ENCODE peak calls at places on chromosome 11, in eight cellular contexts. One of them, this sample, is unnamed.

GRCh38 chr11:61834278-61835004 is 6.3 kb downstream of the FADS2 start:
- DNase-seq in effector CD4-positive, alpha-beta T cell: peak; percentile 49
- DNase-seq in stimulated activated CD4-positive, alpha-beta T cell treated with anti-CD3 and anti-CD28 coated beads, Interleukin-2, amount 100 ng/mL, for 24 hours: peak; percentile 21
- DNase-seq in activated CD4-positive, alpha-beta T cell treated with anti-CD3 and anti-CD28 coated beads, Interleukin-2, amount 10 ng/mL, durations not matched to agents 7 days and 5 days: peak; percentile 82
- DNase-seq in mucosa of gallbladder: peak; percentile 34
- DNase-seq in NCI-H1092: peak; percentile 72
- DNase-seq in thoracic aorta: no peak
- DNase-seq in GM12891: peak; percentile 80
- DNase-seq in this sample: peak; percentile 57

GRCh38 chr11:100592619-100593309 is 94.3 kb upstream of the ARHGAP42 start:
- DNase-seq in effector CD4-positive, alpha-beta T cell: no peak
- DNase-seq in stimulated activated CD4-positive, alpha-beta T cell treated with anti-CD3 and anti-CD28 coated beads, Interleukin-2, amount 100 ng/mL, for 24 hours: no peak
- DNase-seq in activated CD4-positive, alpha-beta T cell treated with anti-CD3 and anti-CD28 coated beads, Interleukin-2, amount 10 ng/mL, durations not matched to agents 7 days and 5 days: no peak
- DNase-seq in mucosa of gallbladder: no peak
- DNase-seq in NCI-H1092: no peak
- DNase-seq in thoracic aorta: no peak
- DNase-seq in GM12891: no peak
- DNase-seq in this sample: no peak

GRCh38 chr11:99069831-99070444 is 49.2 kb downstream of the CNTN5 start:
- DNase-seq in effector CD4-positive, alpha-beta T cell: no peak
- DNase-seq in stimulated activated CD4-positive, alpha-beta T cell treated with anti-CD3 and anti-CD28 coated beads, Interleukin-2, amount 100 ng/mL, for 24 hours: no peak
- DNase-seq in activated CD4-positive, alpha-beta T cell treated with anti-CD3 and anti-CD28 coated beads, Interleukin-2, amount 10 ng/mL, durations not matched to agents 7 days and 5 days: peak; percentile 6
- DNase-seq in mucosa of gallbladder: peak; percentile 10
- DNase-seq in NCI-H1092: peak; percentile 15
- DNase-seq in thoracic aorta: no peak
- DNase-seq in GM12891: no peak
- DNase-seq in this sample: peak; percentile 34

GRCh38 chr11:128453444-128454336 is 133.7 kb downstream of the ETS1 start:
- DNase-seq in effector CD4-positive, alpha-beta T cell: no peak
- DNase-seq in stimulated activated CD4-positive, alpha-beta T cell treated with anti-CD3 and anti-CD28 coated beads, Interleukin-2, amount 100 ng/mL, for 24 hours: no peak
- DNase-seq in activated CD4-positive, alpha-beta T cell treated with anti-CD3 and anti-CD28 coated beads, Interleukin-2, amount 10 ng/mL, durations not matched to agents 7 days and 5 days: no peak
- DNase-seq in mucosa of gallbladder: peak; percentile 75
- DNase-seq in NCI-H1092: no peak
- DNase-seq in thoracic aorta: peak; percentile 55
- DNase-seq in GM12891: no peak
- DNase-seq in this sample: peak; percentile 83

GRCh38 chr11:111539426-111540113 is 950 bp upstream of the LAYN start:
- DNase-seq in effector CD4-positive, alpha-beta T cell: no peak
- DNase-seq in stimulated activated CD4-positive, alpha-beta T cell treated with anti-CD3 and anti-CD28 coated beads, Interleukin-2, amount 100 ng/mL, for 24 hours: no peak
- DNase-seq in activated CD4-positive, alpha-beta T cell treated with anti-CD3 and anti-CD28 coated beads, Interleukin-2, amount 10 ng/mL, durations not matched to agents 7 days and 5 days: no peak
- DNase-seq in mucosa of gallbladder: peak; percentile 31
- DNase-seq in NCI-H1092: no peak
- DNase-seq in thoracic aorta: no peak
- DNase-seq in GM12891: no peak
- DNase-seq in this sample: no peak

GRCh38 chr11:130381317-130381716 is 47.1 kb downstream of the ADAMTS8 start:
- DNase-seq in effector CD4-positive, alpha-beta T cell: no peak
- DNase-seq in stimulated activated CD4-positive, alpha-beta T cell treated with anti-CD3 and anti-CD28 coated beads, Interleukin-2, amount 100 ng/mL, for 24 hours: no peak
- DNase-seq in activated CD4-positive, alpha-beta T cell treated with anti-CD3 and anti-CD28 coated beads, Interleukin-2, amount 10 ng/mL, durations not matched to agents 7 days and 5 days: no peak
- DNase-seq in mucosa of gallbladder: no peak
- DNase-seq in NCI-H1092: no peak
- DNase-seq in thoracic aorta: no peak
- DNase-seq in GM12891: no peak
- DNase-seq in this sample: peak; percentile 21

GRCh38 chr11:119832536-119832935 is 103.5 kb upstream of the NECTIN1 start:
- DNase-seq in effector CD4-positive, alpha-beta T cell: no peak
- DNase-seq in stimulated activated CD4-positive, alpha-beta T cell treated with anti-CD3 and anti-CD28 coated beads, Interleukin-2, amount 100 ng/mL, for 24 hours: no peak
- DNase-seq in activated CD4-positive, alpha-beta T cell treated with anti-CD3 and anti-CD28 coated beads, Interleukin-2, amount 10 ng/mL, durations not matched to agents 7 days and 5 days: no peak
- DNase-seq in mucosa of gallbladder: peak; percentile 60
- DNase-seq in NCI-H1092: peak; percentile 82
- DNase-seq in thoracic aorta: no peak
- DNase-seq in GM12891: no peak
- DNase-seq in this sample: peak; percentile 40

GRCh38 chr11:45748801-45749200 is 56.1 kb upstream of the SLC35C1 start:
- DNase-seq in effector CD4-positive, alpha-beta T cell: no peak
- DNase-seq in stimulated activated CD4-positive, alpha-beta T cell treated with anti-CD3 and anti-CD28 coated beads, Interleukin-2, amount 100 ng/mL, for 24 hours: no peak
- DNase-seq in activated CD4-positive, alpha-beta T cell treated with anti-CD3 and anti-CD28 coated beads, Interleukin-2, amount 10 ng/mL, durations not matched to agents 7 days and 5 days: no peak
- DNase-seq in mucosa of gallbladder: no peak
- DNase-seq in NCI-H1092: no peak
- DNase-seq in thoracic aorta: no peak
- DNase-seq in GM12891: no peak
- DNase-seq in this sample: peak; percentile 24

GRCh38 chr11:44652901-44653644 is 73.7 kb upstream of the TSPAN18 start:
- DNase-seq in effector CD4-positive, alpha-beta T cell: no peak
- DNase-seq in stimulated activated CD4-positive, alpha-beta T cell treated with anti-CD3 and anti-CD28 coated beads, Interleukin-2, amount 100 ng/mL, for 24 hours: no peak
- DNase-seq in activated CD4-positive, alpha-beta T cell treated with anti-CD3 and anti-CD28 coated beads, Interleukin-2, amount 10 ng/mL, durations not matched to agents 7 days and 5 days: no peak
- DNase-seq in mucosa of gallbladder: no peak
- DNase-seq in NCI-H1092: no peak
- DNase-seq in thoracic aorta: no peak
- DNase-seq in GM12891: no peak
- DNase-seq in this sample: no peak

GRCh38 chr11:57640068-57640800 is 9.5 kb downstream of the YPEL4 start:
- DNase-seq in effector CD4-positive, alpha-beta T cell: no peak
- DNase-seq in stimulated activated CD4-positive, alpha-beta T cell treated with anti-CD3 and anti-CD28 coated beads, Interleukin-2, amount 100 ng/mL, for 24 hours: no peak
- DNase-seq in activated CD4-positive, alpha-beta T cell treated with anti-CD3 and anti-CD28 coated beads, Interleukin-2, amount 10 ng/mL, durations not matched to agents 7 days and 5 days: no peak
- DNase-seq in mucosa of gallbladder: no peak
- DNase-seq in NCI-H1092: no peak
- DNase-seq in thoracic aorta: no peak
- DNase-seq in GM12891: no peak
- DNase-seq in this sample: no peak

GRCh38 chr11:74388678-74389327 is 9.4 kb downstream of the PGM2L1 start:
- DNase-seq in effector CD4-positive, alpha-beta T cell: peak; percentile 71
- DNase-seq in stimulated activated CD4-positive, alpha-beta T cell treated with anti-CD3 and anti-CD28 coated beads, Interleukin-2, amount 100 ng/mL, for 24 hours: peak; percentile 80
- DNase-seq in activated CD4-positive, alpha-beta T cell treated with anti-CD3 and anti-CD28 coated beads, Interleukin-2, amount 10 ng/mL, durations not matched to agents 7 days and 5 days: peak; percentile 80
- DNase-seq in mucosa of gallbladder: peak; percentile 82
- DNase-seq in NCI-H1092: peak; percentile 35
- DNase-seq in thoracic aorta: peak; percentile 19
- DNase-seq in GM12891: no peak
- DNase-seq in this sample: peak; percentile 54

GRCh38 chr11:44671234-44671633 is 55.5 kb upstream of the TSPAN18 start:
- DNase-seq in effector CD4-positive, alpha-beta T cell: no peak
- DNase-seq in stimulated activated CD4-positive, alpha-beta T cell treated with anti-CD3 and anti-CD28 coated beads, Interleukin-2, amount 100 ng/mL, for 24 hours: no peak
- DNase-seq in activated CD4-positive, alpha-beta T cell treated with anti-CD3 and anti-CD28 coated beads, Interleukin-2, amount 10 ng/mL, durations not matched to agents 7 days and 5 days: no peak
- DNase-seq in mucosa of gallbladder: no peak
- DNase-seq in NCI-H1092: no peak
- DNase-seq in thoracic aorta: no peak
- DNase-seq in GM12891: no peak
- DNase-seq in this sample: no peak

GRCh38 chr11:70371241-70371640 is 27.1 kb upstream of the CTTN start:
- DNase-seq in effector CD4-positive, alpha-beta T cell: no peak
- DNase-seq in stimulated activated CD4-positive, alpha-beta T cell treated with anti-CD3 and anti-CD28 coated beads, Interleukin-2, amount 100 ng/mL, for 24 hours: no peak
- DNase-seq in activated CD4-positive, alpha-beta T cell treated with anti-CD3 and anti-CD28 coated beads, Interleukin-2, amount 10 ng/mL, durations not matched to agents 7 days and 5 days: no peak
- DNase-seq in mucosa of gallbladder: no peak
- DNase-seq in NCI-H1092: no peak
- DNase-seq in thoracic aorta: no peak
- DNase-seq in GM12891: no peak
- DNase-seq in this sample: no peak

GRCh38 chr11:115848614-115849013 is 344.4 kb upstream of the CADM1 start:
- DNase-seq in effector CD4-positive, alpha-beta T cell: no peak
- DNase-seq in stimulated activated CD4-positive, alpha-beta T cell treated with anti-CD3 and anti-CD28 coated beads, Interleukin-2, amount 100 ng/mL, for 24 hours: no peak
- DNase-seq in activated CD4-positive, alpha-beta T cell treated with anti-CD3 and anti-CD28 coated beads, Interleukin-2, amount 10 ng/mL, durations not matched to agents 7 days and 5 days: no peak
- DNase-seq in mucosa of gallbladder: no peak
- DNase-seq in NCI-H1092: no peak
- DNase-seq in thoracic aorta: no peak
- DNase-seq in GM12891: no peak
- DNase-seq in this sample: no peak

GRCh38 chr11:33507967-33508366 is 192.7 kb downstream of the C11orf91 start:
- DNase-seq in effector CD4-positive, alpha-beta T cell: no peak
- DNase-seq in stimulated activated CD4-positive, alpha-beta T cell treated with anti-CD3 and anti-CD28 coated beads, Interleukin-2, amount 100 ng/mL, for 24 hours: no peak
- DNase-seq in activated CD4-positive, alpha-beta T cell treated with anti-CD3 and anti-CD28 coated beads, Interleukin-2, amount 10 ng/mL, durations not matched to agents 7 days and 5 days: no peak
- DNase-seq in mucosa of gallbladder: no peak
- DNase-seq in NCI-H1092: no peak
- DNase-seq in thoracic aorta: no peak
- DNase-seq in GM12891: no peak
- DNase-seq in this sample: peak; percentile 26

GRCh38 chr11:22666700-22667439 is 459 bp downstream of the GAS2 start:
- DNase-seq in effector CD4-positive, alpha-beta T cell: no peak
- DNase-seq in stimulated activated CD4-positive, alpha-beta T cell treated with anti-CD3 and anti-CD28 coated beads, Interleukin-2, amount 100 ng/mL, for 24 hours: peak; percentile 17
- DNase-seq in activated CD4-positive, alpha-beta T cell treated with anti-CD3 and anti-CD28 coated beads, Interleukin-2, amount 10 ng/mL, durations not matched to agents 7 days and 5 days: no peak
- DNase-seq in mucosa of gallbladder: no peak
- DNase-seq in NCI-H1092: peak; percentile 23
- DNase-seq in thoracic aorta: no peak
- DNase-seq in GM12891: peak; percentile 25
- DNase-seq in this sample: peak; percentile 61

GRCh38 chr11:70424765-70425164 is 26.4 kb downstream of the CTTN start:
- DNase-seq in effector CD4-positive, alpha-beta T cell: no peak
- DNase-seq in stimulated activated CD4-positive, alpha-beta T cell treated with anti-CD3 and anti-CD28 coated beads, Interleukin-2, amount 100 ng/mL, for 24 hours: no peak
- DNase-seq in activated CD4-positive, alpha-beta T cell treated with anti-CD3 and anti-CD28 coated beads, Interleukin-2, amount 10 ng/mL, durations not matched to agents 7 days and 5 days: no peak
- DNase-seq in mucosa of gallbladder: no peak
- DNase-seq in NCI-H1092: no peak
- DNase-seq in thoracic aorta: no peak
- DNase-seq in GM12891: peak; percentile 51
- DNase-seq in this sample: no peak

GRCh38 chr11:67248653-67249052 is 17.6 kb upstream of the GRK2 start:
- DNase-seq in effector CD4-positive, alpha-beta T cell: no peak
- DNase-seq in stimulated activated CD4-positive, alpha-beta T cell treated with anti-CD3 and anti-CD28 coated beads, Interleukin-2, amount 100 ng/mL, for 24 hours: no peak
- DNase-seq in activated CD4-positive, alpha-beta T cell treated with anti-CD3 and anti-CD28 coated beads, Interleukin-2, amount 10 ng/mL, durations not matched to agents 7 days and 5 days: no peak
- DNase-seq in mucosa of gallbladder: no peak
- DNase-seq in NCI-H1092: no peak
- DNase-seq in thoracic aorta: no peak
- DNase-seq in GM12891: no peak
- DNase-seq in this sample: no peak

GRCh38 chr11:129374081-129374992 is 1.3 kb upstream of the BARX2 start:
- DNase-seq in effector CD4-positive, alpha-beta T cell: no peak
- DNase-seq in stimulated activated CD4-positive, alpha-beta T cell treated with anti-CD3 and anti-CD28 coated beads, Interleukin-2, amount 100 ng/mL, for 24 hours: no peak
- DNase-seq in activated CD4-positive, alpha-beta T cell treated with anti-CD3 and anti-CD28 coated beads, Interleukin-2, amount 10 ng/mL, durations not matched to agents 7 days and 5 days: no peak
- DNase-seq in mucosa of gallbladder: no peak
- DNase-seq in NCI-H1092: no peak
- DNase-seq in thoracic aorta: no peak
- DNase-seq in GM12891: no peak
- DNase-seq in this sample: peak; percentile 35

GRCh38 chr11:272931-273198 is 5.3 kb upstream of the NLRP6 start:
- DNase-seq in effector CD4-positive, alpha-beta T cell: no peak
- DNase-seq in stimulated activated CD4-positive, alpha-beta T cell treated with anti-CD3 and anti-CD28 coated beads, Interleukin-2, amount 100 ng/mL, for 24 hours: no peak
- DNase-seq in activated CD4-positive, alpha-beta T cell treated with anti-CD3 and anti-CD28 coated beads, Interleukin-2, amount 10 ng/mL, durations not matched to agents 7 days and 5 days: no peak
- DNase-seq in mucosa of gallbladder: no peak
- DNase-seq in NCI-H1092: no peak
- DNase-seq in thoracic aorta: no peak
- DNase-seq in GM12891: no peak
- DNase-seq in this sample: no peak

GRCh38 chr11:33994937-33995336 is 56.6 kb upstream of the CAPRIN1 start:
- DNase-seq in effector CD4-positive, alpha-beta T cell: no peak
- DNase-seq in stimulated activated CD4-positive, alpha-beta T cell treated with anti-CD3 and anti-CD28 coated beads, Interleukin-2, amount 100 ng/mL, for 24 hours: no peak
- DNase-seq in activated CD4-positive, alpha-beta T cell treated with anti-CD3 and anti-CD28 coated beads, Interleukin-2, amount 10 ng/mL, durations not matched to agents 7 days and 5 days: no peak
- DNase-seq in mucosa of gallbladder: no peak
- DNase-seq in NCI-H1092: no peak
- DNase-seq in thoracic aorta: no peak
- DNase-seq in GM12891: no peak
- DNase-seq in this sample: no peak